ENCODE peak calls at places on chromosomes 6 and 20, in four cellular contexts. L is pancreas, D is fibroblast of lung, G is epithelial cell of esophagus. V is an unnamed sample.

GRCh38 chr6:90440586-90441338 is 144.1 kb upstream of the BACH2 start:
- DNase-seq in L (no peak), D (no peak), G (no peak), V (no peak)

GRCh38 chr6:4844108-4844507 is 67.9 kb downstream of the CDYL start:
- DNase-seq in L (no peak), D (no peak), G (no peak), V (no peak)

GRCh38 chr20:19431308-19431685 is 218.9 kb downstream of the SLC24A3 start:
- DNase-seq in L (no peak), D (no peak), G (no peak), V (no peak)

GRCh38 chr6:87200469-87201174 is 45.3 kb downstream of the ZNF292 start:
- DNase-seq in L (no peak), D (no peak), G (no peak), V (peak; percentile 49)

GRCh38 chr6:26214826-26215199 is 127.6 kb downstream of the HFE start:
- DNase-seq in L (no peak), D (no peak), G (no peak), V (no peak)

GRCh38 chr20:57711826-57712225 is 2.0 kb upstream of the PMEPA1 start:
- DNase-seq in L (no peak), D (no peak), G (no peak), V (no peak)

GRCh38 chr6:41560440-41561192 is 14.4 kb downstream of the FOXP4 start:
- DNase-seq in L (peak; percentile 78), D (peak; percentile 34), G (no peak), V (no peak)

GRCh38 chr6:125913864-125914351 is 42.7 kb upstream of the HINT3 start:
- DNase-seq in L (no peak), D (peak; percentile 95), G (peak; percentile 96), V (peak; percentile 95)

GRCh38 chr6:117550078-117550600 is 52.2 kb downstream of the GOPC start:
- DNase-seq in L (no peak), D (no peak), G (peak; percentile 83), V (no peak)

GRCh38 chr6:12233693-12234551 is 56.2 kb upstream of the EDN1 start:
- DNase-seq in L (peak; percentile 63), D (peak; percentile 90), G (peak; percentile 83), V (peak; percentile 32)

GRCh38 chr6:28330033-28330432 is 5.9 kb downstream of the ZSCAN31 start:
- DNase-seq in L (no peak), D (no peak), G (no peak), V (no peak)

GRCh38 chr6:112189494-112189893 is 64.9 kb downstream of the LAMA4 start:
- DNase-seq in L (no peak), D (peak; percentile 74), G (no peak), V (peak; percentile 64)

GRCh38 chr6:3870528-3870925 is 21.4 kb downstream of the FAM50B start:
- DNase-seq in L (no peak), D (no peak), G (no peak), V (no peak)

GRCh38 chr20:37627060-37627766 is 66.6 kb upstream of the CTNNBL1 start:
- DNase-seq in L (peak; percentile 12), D (peak; percentile 54), G (peak; percentile 67), V (peak; percentile 4)

GRCh38 chr6:4599924-4600323 is 176.3 kb upstream of the CDYL start:
- DNase-seq in L (no peak), D (peak; percentile 93), G (peak; percentile 97), V (peak; percentile 83)

GRCh38 chr6:99790679-99791078 is 184.0 kb downstream of the PRDM13 start:
- DNase-seq in L (no peak), D (no peak), G (no peak), V (no peak)

GRCh38 chr6:125994659-125995488 is 8.5 kb downstream of the TRMT11 start:
- DNase-seq in L (no peak), D (no peak), G (no peak), V (no peak)

GRCh38 chr6:27422651-27423332 is 34.2 kb downstream of the ZNF391 start:
- DNase-seq in L (no peak), D (no peak), G (no peak), V (no peak)

GRCh38 chr6:24614648-24615047 is 31.3 kb downstream of the KIAA0319 start:
- DNase-seq in L (no peak), D (no peak), G (no peak), V (no peak)

GRCh38 chr20:50992733-50993457 is 30.0 kb downstream of the KCNG1 start:
- DNase-seq in L (no peak), D (peak; percentile 75), G (peak; percentile 83), V (no peak)

GRCh38 chr6:41503841-41504525 is 42.2 kb upstream of the FOXP4 start:
- DNase-seq in L (no peak), D (peak; percentile 88), G (no peak), V (no peak)

GRCh38 chr6:39804666-39805065 is 12.5 kb downstream of the DAAM2 start:
- DNase-seq in L (no peak), D (peak; percentile 92), G (peak; percentile 20), V (no peak)

GRCh38 chr20:44736170-44737021 is 9.3 kb upstream of the KCNK15 start:
- DNase-seq in L (peak; percentile 78), D (peak; percentile 76), G (peak; percentile 68), V (peak; percentile 60)

GRCh38 chr20:44932916-44933315 is 23.1 kb downstream of the PABPC1L start:
- DNase-seq in L (no peak), D (no peak), G (no peak), V (no peak)

GRCh38 chr20:38859070-38859690 is 53.7 kb downstream of the PPP1R16B start:
- DNase-seq in L (no peak), D (no peak), G (no peak), V (no peak)

GRCh38 chr20:4897600-4897999 is 103.7 kb downstream of the SLC23A2 start:
- DNase-seq in L (no peak), D (no peak), G (no peak), V (no peak)

DNA sequence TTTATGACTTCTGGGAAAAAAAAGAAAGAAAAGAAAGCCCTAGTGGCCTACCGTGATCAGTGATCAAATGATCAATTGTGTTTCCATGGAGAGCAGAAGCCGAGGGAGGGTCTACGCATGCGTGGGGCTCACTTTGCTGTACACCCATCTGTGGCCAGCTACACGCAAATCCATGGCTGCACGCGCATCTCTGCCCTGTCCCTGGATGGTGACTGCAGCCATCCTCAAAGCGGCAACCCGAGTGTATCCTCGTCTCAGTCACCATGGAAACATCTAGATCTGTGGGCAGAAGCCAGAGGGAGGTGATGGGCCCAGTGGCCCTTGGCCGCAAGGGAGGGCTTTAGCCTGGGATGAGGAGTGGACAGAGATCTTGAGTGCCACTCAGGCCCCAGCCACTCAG is 786 bp upstream of the ULBP3 start:
- DNase-seq in L (peak; percentile 70), D (peak; percentile 9), G (no peak), V (no peak)
- H3K4me3 ChIP-seq in L (peak overlapping the region; percentile 59), D (peak overlapping the region; percentile 81), G (no peak overlapping the region), V (peak overlapping the region; percentile 87)

DNA sequence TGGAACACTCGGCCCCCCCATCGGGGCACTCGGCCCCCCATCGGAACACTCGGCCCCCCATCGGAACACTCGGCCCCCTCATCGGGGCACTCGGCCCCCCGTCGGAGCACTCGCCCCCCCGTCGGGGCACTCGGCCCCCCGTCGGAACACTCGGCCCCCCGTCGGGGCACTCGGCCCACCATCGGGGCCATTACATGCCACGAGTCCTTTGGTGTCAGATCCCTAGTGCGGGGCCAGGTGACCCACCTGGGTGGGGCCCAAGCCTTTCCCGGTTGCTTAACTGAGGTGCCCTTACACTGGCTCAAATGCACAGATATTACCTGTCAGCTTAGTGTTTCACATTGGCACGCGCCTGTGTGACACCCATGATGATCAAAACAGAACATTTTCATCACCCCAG is 95.9 kb downstream of the TAF4 start:
- DNase-seq in L (no peak), D (no peak), G (no peak), V (no peak)
- H3K4me3 ChIP-seq in L (no peak overlapping the region), D (no peak overlapping the region), G (no peak overlapping the region), V (no peak overlapping the region)

GRCh38 chr6:83708970-83709747 is at the start of gene SNAP91:
- DNase-seq in L (peak; percentile 12), D (peak; percentile 9), G (peak; percentile 13), V (no peak)

GRCh38 chr6:83709748-83710050 is 798 bp upstream of the SNAP91 start:
- DNase-seq in L (no peak), D (no peak), G (no peak), V (no peak)

GRCh38 chr6:83711958-83712357 is 3.1 kb upstream of the SNAP91 start:
- DNase-seq in L (no peak), D (no peak), G (no peak), V (no peak)

GRCh38 chr6:83707829-83708545 is 914 bp downstream of the SNAP91 start:
- DNase-seq in L (no peak), D (peak; percentile 5), G (no peak), V (no peak)

DNA sequence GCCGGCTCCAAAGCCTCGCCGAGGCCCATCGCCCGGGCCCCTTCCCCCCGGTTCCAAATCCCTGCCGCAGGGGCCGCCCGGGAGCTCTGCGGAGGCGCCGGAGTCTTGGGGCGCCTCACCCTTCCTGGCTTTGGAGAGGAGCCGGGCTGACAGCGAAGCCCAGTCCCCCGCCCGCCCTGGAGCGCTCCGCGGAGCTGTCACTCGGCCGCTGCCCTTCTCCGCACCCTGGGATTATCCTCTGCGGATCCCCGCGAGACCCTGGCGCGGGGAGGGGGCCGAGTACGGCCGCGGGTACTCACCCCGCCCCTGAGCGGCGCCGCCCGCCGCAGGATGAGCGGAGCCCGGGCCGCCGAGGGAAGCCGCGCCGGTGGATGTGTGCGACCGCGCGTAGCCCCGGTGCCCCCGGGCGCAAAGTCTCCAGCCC is 343 bp downstream of the SNAP91 start:
- DNase-seq in L (no peak), D (peak; percentile 19), G (peak; percentile 13), V (no peak)
- H3K4me3 ChIP-seq in L (peak overlapping the region; percentile 53), D (peak overlapping the region; percentile 44), G (peak overlapping the region; percentile 32), V (peak overlapping the region; percentile 53)

GRCh38 chr20:63697868-63698545 is 1.6 kb downstream of the TNFRSF6B start:
- DNase-seq in L (peak; percentile 20), D (no peak), G (peak; percentile 27), V (no peak)

GRCh38 chr20:63697357-63697867 is 960 bp downstream of the TNFRSF6B start:
- DNase-seq in L (peak; percentile 25), D (no peak), G (no peak), V (no peak)

GRCh38 chr20:63696311-63696627 is 183 bp upstream of the TNFRSF6B start:
- DNase-seq in L (no peak), D (peak; percentile 45), G (peak; percentile 75), V (no peak)

GRCh38 chr20:63695419-63696310 is 787 bp upstream of the TNFRSF6B start:
- DNase-seq in L (peak; percentile 23), D (no peak), G (no peak), V (no peak)

GRCh38 chr20:63696628-63697356 is at the start of gene TNFRSF6B:
- DNase-seq in L (peak; percentile 27), D (no peak), G (peak; percentile 28), V (no peak)
- H3K4me3 ChIP-seq in L (peak within 1 kb of the TSS; percentile 28), D (peak within 1 kb of the TSS; percentile 45), G (peak within 1 kb of the TSS; percentile 22), V (peak within 1 kb of the TSS; percentile 42)

DNA sequence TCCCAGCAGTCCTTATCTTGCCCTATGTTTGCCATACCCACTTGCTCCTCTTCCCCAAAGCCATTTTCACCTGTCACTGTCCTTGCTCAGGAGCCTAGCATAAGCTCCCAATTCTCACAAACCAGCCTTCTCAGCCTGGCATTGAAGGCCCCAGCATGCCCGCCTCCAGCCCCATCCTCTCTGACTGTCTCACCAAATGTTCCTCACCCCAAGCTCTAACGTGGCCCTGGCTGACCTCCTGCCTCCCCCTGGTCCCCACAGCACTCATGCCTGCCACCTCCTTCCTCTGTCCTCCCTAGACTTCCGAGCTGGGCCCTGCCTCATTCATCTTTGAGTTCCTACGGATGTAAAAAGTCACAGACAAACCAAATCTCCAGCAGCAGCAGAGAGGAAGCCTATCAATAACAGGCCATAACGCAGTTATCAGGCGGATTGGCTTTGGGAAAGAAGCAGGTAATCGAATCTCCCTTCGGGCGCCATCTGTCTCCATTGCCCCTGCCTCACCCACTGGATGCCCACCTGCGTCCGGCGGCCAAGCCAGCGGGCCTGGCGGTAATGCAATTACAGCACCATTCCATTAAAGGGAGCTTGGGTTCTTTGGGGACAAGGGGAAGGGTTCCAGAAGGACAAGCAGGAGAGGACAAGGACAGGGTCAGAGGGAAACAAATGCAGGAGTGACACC is 104.4 kb downstream of the MRPL14 start:
- DNase-seq in L (no peak), D (no peak), G (no peak), V (no peak)
- H3K4me3 ChIP-seq in L (no peak overlapping the region), D (no peak overlapping the region), G (no peak overlapping the region), V (no peak overlapping the region)

V was measured in skeletal muscle cell.